ENCODE peak calls at places on chromosomes 16 and 17, in ten cellular contexts. I is heart left ventricle, S is NCI-H1105, V is OCI-LY7, X is RWPE1, B is upper lobe of left lung, F is AG08396, L is AG08395, Z is NCI-H524, U is activated T-helper 1 cell treated with Interleukin-2 at 50 U/mL for 16 hours. J is an unnamed sample.
A peak's percentile ranks its signal among the peaks of the same experiment; 100 is the strongest.

GRCh38 chr16:50505115-50505514 is 43.1 kb upstream of the NKD1 start:
- DNase-seq in I (no peak), S (no peak), V (no peak), X (no peak), B (no peak), F (no peak), L (no peak), Z (no peak), U (no peak), J (no peak)

GRCh38 chr17:75783069-75783783 is 1.4 kb upstream of the UNK start:
- DNase-seq in I (no peak), S (peak; percentile 45), V (peak; percentile 90), X (no peak), B (no peak), F (peak; percentile 36), L (no peak), Z (peak; percentile 41), U (no peak), J (peak; percentile 85)

GRCh38 chr16:48374255-48374654 is 11.0 kb downstream of the SIAH1 start:
- DNase-seq in I (no peak), S (no peak), V (no peak), X (no peak), B (no peak), F (no peak), L (no peak), Z (no peak), U (no peak), J (no peak)

GRCh38 chr16:11300560-11300892 is 19.4 kb upstream of the PRM1 start:
- DNase-seq in I (no peak), S (no peak), V (no peak), X (no peak), B (no peak), F (no peak), L (no peak), Z (no peak), U (no peak), J (no peak)

GRCh38 chr16:81515721-81516120 is 71.1 kb downstream of the CMIP start:
- DNase-seq in I (no peak), S (no peak), V (no peak), X (no peak), B (no peak), F (no peak), L (no peak), Z (no peak), U (no peak), J (no peak)

GRCh38 chr17:15291674-15292361 is 26.7 kb upstream of the PMP22 start:
- DNase-seq in I (no peak), S (no peak), V (no peak), X (no peak), B (no peak), F (no peak), L (no peak), Z (no peak), U (no peak), J (no peak)

GRCh38 chr17:19672009-19672837 is 23.7 kb downstream of the ALDH3A2 start:
- DNase-seq in I (no peak), S (no peak), V (no peak), X (no peak), B (no peak), F (peak; percentile 21), L (peak; percentile 69), Z (no peak), U (no peak), J (no peak)

GRCh38 chr16:66255647-66256046 is 110.8 kb upstream of the CDH5 start:
- DNase-seq in I (no peak), S (no peak), V (no peak), X (no peak), B (no peak), F (no peak), L (no peak), Z (no peak), U (no peak), J (no peak)

GRCh38 chr16:51151951-51152663 is 1.0 kb upstream of the SALL1 start:
- DNase-seq in I (no peak), S (no peak), V (no peak), X (no peak), B (peak; percentile 72), F (peak; percentile 96), L (peak; percentile 96), Z (no peak), U (no peak), J (no peak)

GRCh38 chr16:83653785-83654184 is 154.0 kb upstream of the HSBP1 start:
- DNase-seq in I (no peak), S (no peak), V (no peak), X (peak; percentile 18), B (no peak), F (no peak), L (peak; percentile 33), Z (no peak), U (no peak), J (no peak)

GRCh38 chr16:25013751-25014499 is 1.2 kb downstream of the ARHGAP17 start:
- DNase-seq in I (no peak), S (no peak), V (peak; percentile 75), X (no peak), B (no peak), F (no peak), L (no peak), Z (no peak), U (no peak), J (peak; percentile 24)

GRCh38 chr16:71367243-71367976 is 8.9 kb downstream of the CALB2 start:
- DNase-seq in I (no peak), S (no peak), V (peak; percentile 37), X (peak; percentile 41), B (no peak), F (peak; percentile 76), L (peak; percentile 60), Z (peak; percentile 48), U (no peak), J (peak; percentile 60)

GRCh38 chr17:46056800-46057304 is 57.8 kb downstream of the STH start:
- DNase-seq in I (no peak), S (no peak), V (no peak), X (no peak), B (no peak), F (peak; percentile 18), L (peak; percentile 47), Z (no peak), U (no peak), J (no peak)

GRCh38 chr17:34413443-34414076 is 50.5 kb upstream of the CCL1 start:
- DNase-seq in I (no peak), S (no peak), V (no peak), X (no peak), B (no peak), F (no peak), L (no peak), Z (no peak), U (no peak), J (no peak)

GRCh38 chr16:58114827-58115825 is 14.1 kb downstream of the CFAP20 start:
- DNase-seq in I (no peak), S (no peak), V (no peak), X (no peak), B (no peak), F (no peak), L (no peak), Z (no peak), U (no peak), J (no peak)

GRCh38 chr17:40854175-40854814 is 12.7 kb downstream of the KRT12 start:
- DNase-seq in I (no peak), S (no peak), V (no peak), X (peak; percentile 75), B (no peak), F (peak; percentile 46), L (peak; percentile 76), Z (no peak), U (no peak), J (peak; percentile 90)

GRCh38 chr17:71987634-71988033 is 133.2 kb upstream of the SOX9 start:
- DNase-seq in I (no peak), S (no peak), V (peak; percentile 55), X (peak; percentile 46), B (no peak), F (peak; percentile 14), L (peak; percentile 18), Z (no peak), U (no peak), J (no peak)

GRCh38 chr16:3781421-3781820 is 64.1 kb upstream of the TRAP1 start:
- DNase-seq in I (no peak), S (no peak), V (no peak), X (peak; percentile 12), B (no peak), F (no peak), L (no peak), Z (no peak), U (no peak), J (no peak)

GRCh38 chr16:11025120-11025531 is 80.8 kb downstream of the CLEC16A start:
- DNase-seq in I (no peak), S (no peak), V (no peak), X (no peak), B (no peak), F (no peak), L (no peak), Z (no peak), U (no peak), J (no peak)

GRCh38 chr17:50096092-50096491 is 941 bp downstream of the PDK2 start:
- DNase-seq in I (peak; percentile 49), S (no peak), V (no peak), X (no peak), B (no peak), F (no peak), L (no peak), Z (no peak), U (no peak), J (no peak)

J was measured in RKO.